ENCODE peak calls at places on chromosomes 12 and 14, in four cellular contexts. U is adipocyte, D is right atrium auricular region, Z is AG04450. O is an unnamed sample.
A peak's percentile ranks its signal among the peaks of the same experiment; 100 is the strongest.

GRCh38 chr14:22112004-22112403 is 438.4 kb upstream of the OR4E1 start:
- DNase-seq in U (no peak), D (no peak), Z (no peak), O (no peak)

GRCh38 chr12:750356-751191 is 1.8 kb upstream of the WNK1 start:
- DNase-seq in U (peak; percentile 6), D (no peak), Z (no peak), O (no peak)

GRCh38 chr14:61285364-61285763 is 4.2 kb upstream of the TMEM30B start:
- DNase-seq in U (no peak), D (no peak), Z (no peak), O (no peak)

GRCh38 chr14:53663709-53664108 is 292.9 kb downstream of the BMP4 start:
- DNase-seq in U (peak; percentile 42), D (peak; percentile 59), Z (no peak), O (peak; percentile 8)

GRCh38 chr14:90556050-90556477 is 159.2 kb downstream of the CALM1 start:
- DNase-seq in U (no peak), D (no peak), Z (no peak), O (peak; percentile 42)

GRCh38 chr12:106436183-106436582 is 78.6 kb downstream of the POLR3B start:
- DNase-seq in U (no peak), D (no peak), Z (no peak), O (no peak)

GRCh38 chr12:124814741-124815613 is 48.7 kb downstream of the SCARB1 start:
- DNase-seq in U (no peak), D (no peak), Z (no peak), O (no peak)

GRCh38 chr14:103880986-103881926 is 33.9 kb upstream of the PPP1R13B start:
- DNase-seq in U (no peak), D (no peak), Z (no peak), O (no peak)

GRCh38 chr12:14701808-14702568 is 5.6 kb upstream of the GUCY2C start:
- DNase-seq in U (no peak), D (no peak), Z (no peak), O (no peak)

GRCh38 chr12:87678453-87678852 is 350.7 kb downstream of the C12orf50 start:
- DNase-seq in U (peak; percentile 57), D (no peak), Z (no peak), O (no peak)

GRCh38 chr12:69885656-69886055 is 60.6 kb downstream of the MYRFL start:
- DNase-seq in U (no peak), D (no peak), Z (no peak), O (no peak)

GRCh38 chr12:69252033-69252432 is 12.7 kb downstream of the CPSF6 start:
- DNase-seq in U (peak; percentile 61), D (no peak), Z (no peak), O (no peak)

GRCh38 chr12:39902823-39903222 is 203.1 kb downstream of the SLC2A13 start:
- DNase-seq in U (no peak), D (no peak), Z (no peak), O (no peak)

GRCh38 chr14:91244501-91244901 is at the start of gene GPR68:
- DNase-seq in U (peak; percentile 54), D (peak; percentile 63), Z (peak; percentile 46), O (no peak)

GRCh38 chr14:57848353-57848752 is 17.5 kb downstream of the SLC35F4 start:
- DNase-seq in U (no peak), D (no peak), Z (no peak), O (no peak)

GRCh38 chr14:60212503-60213371 is 36.3 kb upstream of the PPM1A start:
- DNase-seq in U (no peak), D (no peak), Z (no peak), O (no peak)

GRCh38 chr12:99386907-99387306 is 260.6 kb upstream of the GARIN6 start:
- DNase-seq in U (peak; percentile 65), D (no peak), Z (peak; percentile 1), O (peak; percentile 54)

GRCh38 chr12:89126712-89127111 is 225.6 kb downstream of the DUSP6 start:
- DNase-seq in U (peak; percentile 23), D (no peak), Z (no peak), O (no peak)

GRCh38 chr12:124217508-124217981 is 77.3 kb upstream of the RFLNA start:
- DNase-seq in U (no peak), D (no peak), Z (no peak), O (no peak)

GRCh38 chr12:94596596-94596995 is 53.8 kb downstream of the TMCC3 start:
- DNase-seq in U (no peak), D (no peak), Z (no peak), O (no peak)

GRCh38 chr14:21069388-21070082 is 569 bp upstream of the ARHGEF40 start:
- DNase-seq in U (peak; percentile 62), D (no peak), Z (no peak), O (no peak)

GRCh38 chr14:79325071-79325470 is 886.2 kb downstream of the DIO2 start:
- DNase-seq in U (no peak), D (no peak), Z (no peak), O (no peak)

GRCh38 chr14:94128216-94128839 is 1.1 kb downstream of the IFI27L2 start:
- DNase-seq in U (no peak), D (peak; percentile 52), Z (no peak), O (no peak)

GRCh38 chr12:13425766-13426165 is 229.2 kb downstream of the EMP1 start:
- DNase-seq in U (peak; percentile 0), D (no peak), Z (peak; percentile 6), O (no peak)

GRCh38 chr12:115953031-115953430 is 324.5 kb downstream of the MED13L start:
- DNase-seq in U (no peak), D (no peak), Z (no peak), O (no peak)

GRCh38 chr12:2039034-2039433 is 13.8 kb upstream of the CACNA1C start:
- DNase-seq in U (no peak), D (no peak), Z (no peak), O (no peak)

GRCh38 chr12:12524128-12524527 is 38.5 kb downstream of the DUSP16 start:
- DNase-seq in U (no peak), D (no peak), Z (no peak), O (no peak)

GRCh38 chr12:113105606-113106271 is 29.8 kb downstream of the RASAL1 start:
- DNase-seq in U (no peak), D (no peak), Z (no peak), O (no peak)

GRCh38 chr14:99383457-99384428 is 96.9 kb downstream of the SETD3 start:
- DNase-seq in U (no peak), D (no peak), Z (no peak), O (no peak)

GRCh38 chr12:81450920-81451739 is 308.0 kb downstream of the PPFIA2 start:
- DNase-seq in U (peak; percentile 84), D (no peak), Z (peak; percentile 21), O (peak; percentile 81)

GRCh38 chr14:53951661-53952265 is 4.9 kb downstream of the BMP4 start:
- DNase-seq in U (peak; percentile 16), D (no peak), Z (no peak), O (no peak)

GRCh38 chr12:116009805-116010204 is 267.7 kb downstream of the MED13L start:
- DNase-seq in U (no peak), D (no peak), Z (no peak), O (no peak)

GRCh38 chr12:94175763-94176660 is 27.6 kb downstream of the PLXNC1 start:
- DNase-seq in U (peak; percentile 29), D (no peak), Z (no peak), O (no peak)

GRCh38 chr12:91205791-91206190 is 23.2 kb upstream of the DCN start:
- DNase-seq in U (no peak), D (no peak), Z (no peak), O (no peak)

GRCh38 chr12:113065126-113066007 is 8.8 kb downstream of the DTX1 start:
- DNase-seq in U (peak; percentile 25), D (no peak), Z (no peak), O (peak; percentile 68)

GRCh38 chr12:8692573-8692972 is 5.2 kb upstream of the RIMKLB start:
- DNase-seq in U (peak; percentile 59), D (no peak), Z (no peak), O (peak; percentile 98)

DNA sequence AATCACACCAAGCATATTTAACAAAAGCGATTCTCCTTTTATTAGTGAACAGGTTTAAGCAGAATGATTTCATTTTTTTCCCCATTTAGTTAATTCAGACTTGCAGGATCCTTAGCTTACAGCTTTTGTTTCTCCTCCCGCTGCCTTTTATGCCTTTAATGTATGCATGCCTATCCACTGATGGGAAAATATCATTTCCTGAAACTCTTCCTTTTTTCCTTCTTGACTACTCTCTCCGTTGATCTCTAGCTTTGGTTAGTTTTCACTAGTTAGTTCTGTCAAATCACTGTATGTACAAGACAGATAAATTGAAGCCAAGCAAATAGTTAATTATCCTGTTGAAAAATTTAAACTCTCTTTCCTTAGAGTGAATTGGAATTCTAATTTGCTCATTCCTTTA is 26.3 kb downstream of the NKX2-1 start:
- DNase-seq in U (no peak), D (no peak), Z (no peak), O (no peak)
- H3K27me3 ChIP-seq in U (peaks cover 36% of the 10 kb centered on the region), D (no peaks in the 10 kb centered on the region), Z (no peaks in the 10 kb centered on the region), O (peaks cover 86% of the 10 kb centered on the region)

GRCh38 chr12:57455374-57456144 is 452 bp downstream of the INHBE start:
- DNase-seq in U (no peak), D (no peak), Z (no peak), O (no peak)
- H3K4me3 ChIP-seq in U (no peak overlapping the region), D (no peak overlapping the region), Z (peak overlapping the region; percentile 44), O (peak overlapping the region; percentile 5)

DNA sequence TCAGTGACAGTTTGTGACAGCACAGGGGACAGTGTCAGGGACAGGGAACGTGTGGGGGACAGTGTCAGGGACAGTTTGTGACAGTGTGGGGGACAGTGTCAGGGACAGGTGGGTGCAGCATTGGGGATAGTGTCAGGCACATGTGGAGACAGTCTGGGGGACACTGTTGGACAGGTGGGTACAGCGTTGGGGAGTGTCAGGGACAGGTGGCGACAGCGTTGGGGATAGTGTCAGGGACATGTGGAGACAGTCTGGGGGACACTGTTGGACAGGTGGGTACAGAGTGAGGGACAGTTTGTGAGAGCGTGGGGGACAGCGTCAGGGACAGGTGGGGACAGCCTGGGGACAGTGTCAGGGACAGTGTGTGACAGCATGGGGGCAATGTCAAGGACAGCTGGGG is 140.0 kb downstream of the TMEM121 start:
- DNase-seq in U (no peak), D (no peak), Z (no peak), O (no peak)
- H3K9me3 ChIP-seq in U (no peaks in the 10 kb centered on the region), D (no peaks in the 10 kb centered on the region), Z (peaks cover 86% of the 10 kb centered on the region), O (no peaks in the 10 kb centered on the region)

DNA sequence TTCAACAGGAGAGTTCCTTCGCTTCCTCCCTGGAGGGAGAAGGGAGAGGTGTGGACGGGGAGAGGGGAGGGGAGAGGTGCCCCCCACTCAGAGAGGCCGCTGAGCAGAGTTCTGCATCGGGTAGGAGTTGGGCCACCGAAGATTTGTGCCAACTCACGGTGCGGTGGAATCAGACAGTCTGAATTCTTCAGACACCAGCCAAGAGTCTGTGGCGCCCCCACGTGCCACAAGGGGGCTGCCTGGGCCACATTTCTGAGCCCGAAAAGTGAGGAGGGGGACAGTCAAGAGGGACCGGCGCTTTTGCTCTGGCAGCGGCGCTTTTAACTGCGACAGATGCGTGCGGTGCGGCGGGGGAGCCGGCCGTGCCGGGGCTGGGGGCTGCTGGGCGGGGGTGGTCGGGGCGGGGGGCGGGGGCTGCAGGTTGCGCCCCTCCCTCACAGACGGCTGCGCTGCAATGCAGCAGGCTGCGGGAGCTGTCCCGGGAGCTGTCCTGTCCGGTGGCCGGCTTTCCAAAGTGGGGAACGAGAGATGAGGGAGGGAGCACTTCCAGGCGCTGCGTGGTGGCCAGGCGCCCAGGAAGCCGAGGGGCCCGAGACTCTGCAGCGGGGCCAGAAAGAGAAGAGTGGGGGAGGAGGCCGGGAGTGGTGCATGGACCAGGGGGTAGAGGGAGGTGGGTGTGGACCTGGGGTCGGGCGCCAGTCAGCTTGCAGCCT is 941 bp upstream of the RTL1 start:
- DNase-seq in U (no peak), D (peak; percentile 34), Z (no peak), O (peak; percentile 39)
- H3K27me3 ChIP-seq in U (peaks cover 20% of the 10 kb centered on the region), D (no peaks in the 10 kb centered on the region), Z (peaks cover 17% of the 10 kb centered on the region), O (peaks cover 9% of the 10 kb centered on the region)

O was measured in NT2/D1.